ENCODE peak calls at places on chromosomes 16 and 17, in eight cellular contexts. One of them, this sample, is unnamed. For H3K36me3, the result is how much of the 10 kb centered on the place peaks cover.

GRCh38 chr16:56615353-56615752 is 7.0 kb downstream of the MT2A start:
- DNase-seq in CD4-positive, alpha-beta memory T cell: no peak
- DNase-seq in mucosa of descending colon: no peak
- DNase-seq in lung: no peak
- DNase-seq in neural progenitor cell: no peak
- DNase-seq in ascending aorta: no peak
- DNase-seq in brain microvascular endothelial cell: no peak
- DNase-seq in ovary: no peak
- DNase-seq in this sample: peak

GRCh38 chr17:62666061-62666800 is 38.8 kb downstream of the MRC2 start:
- DNase-seq in ovary: no peak
- DNase-seq in neural progenitor cell: no peak
- DNase-seq in brain microvascular endothelial cell: no peak
- DNase-seq in CD4-positive, alpha-beta memory T cell: no peak
- DNase-seq in lung: no peak
- DNase-seq in mucosa of descending colon: no peak
- DNase-seq in ascending aorta: no peak
- DNase-seq in this sample: no peak

GRCh38 chr17:151886-152859 is 14.8 kb downstream of the SCGB1C2 start:
- DNase-seq in ovary: peak
- DNase-seq in neural progenitor cell: no peak
- DNase-seq in brain microvascular endothelial cell: peak
- DNase-seq in CD4-positive, alpha-beta memory T cell: no peak
- DNase-seq in ascending aorta: peak
- DNase-seq in mucosa of descending colon: peak
- DNase-seq in lung: no peak
- DNase-seq in this sample: peak

GRCh38 chr16:81616321-81617020 is 162.6 kb upstream of the PLCG2 start:
- DNase-seq in ovary: peak
- DNase-seq in CD4-positive, alpha-beta memory T cell: peak
- DNase-seq in lung: no peak
- DNase-seq in brain microvascular endothelial cell: peak
- DNase-seq in ascending aorta: no peak
- DNase-seq in mucosa of descending colon: peak
- DNase-seq in neural progenitor cell: peak
- DNase-seq in this sample: peak

GRCh38 chr16:67278773-67279295 is 498 bp upstream of the PLEKHG4 start:
- DNase-seq in mucosa of descending colon: peak
- DNase-seq in brain microvascular endothelial cell: no peak
- DNase-seq in ovary: no peak
- DNase-seq in CD4-positive, alpha-beta memory T cell: peak
- DNase-seq in neural progenitor cell: peak
- DNase-seq in ascending aorta: no peak
- DNase-seq in lung: no peak
- DNase-seq in this sample: no peak

GRCh38 chr17:49197346-49197998 is 12.9 kb downstream of the GNGT2 start:
- DNase-seq in brain microvascular endothelial cell: no peak
- DNase-seq in neural progenitor cell: no peak
- DNase-seq in mucosa of descending colon: no peak
- DNase-seq in ovary: no peak
- DNase-seq in ascending aorta: no peak
- DNase-seq in CD4-positive, alpha-beta memory T cell: no peak
- DNase-seq in lung: no peak
- DNase-seq in this sample: no peak

GRCh38 chr17:55237268-55237667 is 27.5 kb upstream of the HLF start:
- DNase-seq in lung: no peak
- DNase-seq in ovary: no peak
- DNase-seq in ascending aorta: no peak
- DNase-seq in mucosa of descending colon: no peak
- DNase-seq in brain microvascular endothelial cell: no peak
- DNase-seq in neural progenitor cell: no peak
- DNase-seq in CD4-positive, alpha-beta memory T cell: peak
- DNase-seq in this sample: no peak

GRCh38 chr16:24291932-24292331 is 35.8 kb downstream of the CACNG3 start:
- DNase-seq in neural progenitor cell: no peak
- DNase-seq in CD4-positive, alpha-beta memory T cell: no peak
- DNase-seq in brain microvascular endothelial cell: no peak
- DNase-seq in mucosa of descending colon: no peak
- DNase-seq in ascending aorta: no peak
- DNase-seq in ovary: no peak
- DNase-seq in lung: no peak
- DNase-seq in this sample: no peak

GRCh38 chr17:28030386-28030785 is 12.1 kb upstream of the NLK start:
- DNase-seq in CD4-positive, alpha-beta memory T cell: no peak
- DNase-seq in brain microvascular endothelial cell: no peak
- DNase-seq in lung: peak
- DNase-seq in ovary: no peak
- DNase-seq in neural progenitor cell: no peak
- DNase-seq in mucosa of descending colon: no peak
- DNase-seq in ascending aorta: no peak
- DNase-seq in this sample: no peak

GRCh38 chr16:65745201-65745600 is 621.3 kb upstream of the CDH5 start:
- DNase-seq in ovary: no peak
- DNase-seq in brain microvascular endothelial cell: no peak
- DNase-seq in ascending aorta: no peak
- DNase-seq in mucosa of descending colon: no peak
- DNase-seq in neural progenitor cell: no peak
- DNase-seq in CD4-positive, alpha-beta memory T cell: no peak
- DNase-seq in lung: no peak
- DNase-seq in this sample: no peak

GRCh38 chr17:73912360-73912746 is 268.1 kb upstream of the SDK2 start:
- DNase-seq in lung: no peak
- DNase-seq in brain microvascular endothelial cell: no peak
- DNase-seq in ascending aorta: no peak
- DNase-seq in neural progenitor cell: no peak
- DNase-seq in mucosa of descending colon: no peak
- DNase-seq in CD4-positive, alpha-beta memory T cell: no peak
- DNase-seq in ovary: no peak
- DNase-seq in this sample: no peak
- H3K36me3 ChIP-seq in lung: under half
- H3K36me3 ChIP-seq in brain microvascular endothelial cell: under half
- H3K36me3 ChIP-seq in ascending aorta: under half
- H3K36me3 ChIP-seq in neural progenitor cell: under half
- H3K36me3 ChIP-seq in mucosa of descending colon: under half
- H3K36me3 ChIP-seq in CD4-positive, alpha-beta memory T cell: under half
- H3K36me3 ChIP-seq in ovary: under half
- H3K36me3 ChIP-seq in this sample: under half

DNA sequence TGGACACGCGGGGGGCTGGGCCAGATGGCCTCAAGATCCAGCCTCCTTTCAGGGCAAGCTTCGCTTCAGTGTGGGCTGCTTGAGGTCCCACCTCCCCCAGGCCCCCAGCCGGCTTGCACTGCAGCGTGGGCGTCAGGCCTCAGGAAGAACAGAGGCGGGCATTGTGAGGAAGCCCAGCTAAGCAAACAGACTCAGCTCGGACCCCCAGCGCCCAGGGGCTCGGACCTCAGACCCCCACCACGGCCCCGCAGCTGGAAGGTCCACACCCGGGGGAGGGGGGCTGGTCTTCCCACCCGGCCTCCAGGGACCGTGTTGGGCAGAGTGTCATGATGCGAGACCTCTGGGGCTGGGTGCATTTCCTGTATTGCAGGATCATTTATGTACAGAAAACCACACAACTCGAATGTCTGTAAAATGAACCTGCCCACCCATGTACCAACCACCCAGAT is 24.7 kb upstream of the ZNF469 start:
- DNase-seq in mucosa of descending colon: peak
- DNase-seq in neural progenitor cell: no peak
- DNase-seq in CD4-positive, alpha-beta memory T cell: no peak
- DNase-seq in ovary: no peak
- DNase-seq in lung: no peak
- DNase-seq in ascending aorta: no peak
- DNase-seq in brain microvascular endothelial cell: no peak
- DNase-seq in this sample: no peak
- H3K36me3 ChIP-seq in mucosa of descending colon: under half
- H3K36me3 ChIP-seq in neural progenitor cell: under half
- H3K36me3 ChIP-seq in CD4-positive, alpha-beta memory T cell: under half
- H3K36me3 ChIP-seq in ovary: under half
- H3K36me3 ChIP-seq in lung: under half
- H3K36me3 ChIP-seq in ascending aorta: under half
- H3K36me3 ChIP-seq in brain microvascular endothelial cell: under half
- H3K36me3 ChIP-seq in this sample: under half

DNA sequence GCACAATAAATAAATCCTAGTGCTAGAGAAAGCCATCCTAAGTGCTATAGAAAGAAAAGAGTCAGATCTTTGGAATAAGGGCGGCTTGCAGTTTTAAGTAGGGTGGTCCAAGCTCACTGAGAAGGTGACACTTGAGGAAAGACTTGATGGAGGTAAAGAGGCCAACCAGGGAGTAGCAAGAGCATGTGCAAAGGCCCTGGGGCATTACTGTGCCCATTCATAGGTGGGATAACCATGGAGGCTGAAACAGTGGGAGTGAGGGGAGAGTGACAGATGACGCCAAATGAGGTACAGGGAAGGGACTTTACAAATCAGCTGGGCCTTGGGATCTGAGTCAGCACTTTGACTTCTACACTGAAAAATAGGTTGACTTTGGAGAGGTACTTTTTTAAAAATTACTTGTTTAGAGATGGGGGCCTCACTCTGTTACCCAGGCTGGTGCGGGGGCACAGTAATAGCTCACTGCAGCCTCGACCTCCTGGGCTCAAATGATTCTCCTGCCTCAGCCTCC is 115.5 kb downstream of the ABCC1 start:
- DNase-seq in neural progenitor cell: no peak
- DNase-seq in brain microvascular endothelial cell: no peak
- DNase-seq in CD4-positive, alpha-beta memory T cell: no peak
- DNase-seq in mucosa of descending colon: no peak
- DNase-seq in ovary: no peak
- DNase-seq in lung: no peak
- DNase-seq in ascending aorta: no peak
- DNase-seq in this sample: no peak
- H3K36me3 ChIP-seq in neural progenitor cell: under half
- H3K36me3 ChIP-seq in brain microvascular endothelial cell: under half
- H3K36me3 ChIP-seq in CD4-positive, alpha-beta memory T cell: under half
- H3K36me3 ChIP-seq in mucosa of descending colon: under half
- H3K36me3 ChIP-seq in ovary: under half
- H3K36me3 ChIP-seq in lung: under half
- H3K36me3 ChIP-seq in ascending aorta: under half
- H3K36me3 ChIP-seq in this sample: under half

GRCh38 chr16:68425498-68426354 is 22.6 kb downstream of the SMPD3 start:
- DNase-seq in mucosa of descending colon: no peak
- DNase-seq in ascending aorta: no peak
- DNase-seq in brain microvascular endothelial cell: no peak
- DNase-seq in lung: no peak
- DNase-seq in CD4-positive, alpha-beta memory T cell: no peak
- DNase-seq in ovary: no peak
- DNase-seq in neural progenitor cell: no peak
- DNase-seq in this sample: no peak

GRCh38 chr16:68427649-68428303 is 20.5 kb downstream of the SMPD3 start:
- DNase-seq in mucosa of descending colon: no peak
- DNase-seq in ovary: no peak
- DNase-seq in brain microvascular endothelial cell: no peak
- DNase-seq in lung: no peak
- DNase-seq in neural progenitor cell: no peak
- DNase-seq in ascending aorta: no peak
- DNase-seq in CD4-positive, alpha-beta memory T cell: no peak
- DNase-seq in this sample: no peak

GRCh38 chr16:68423771-68424170 is 24.5 kb downstream of the SMPD3 start:
- DNase-seq in mucosa of descending colon: no peak
- DNase-seq in neural progenitor cell: no peak
- DNase-seq in ascending aorta: no peak
- DNase-seq in CD4-positive, alpha-beta memory T cell: no peak
- DNase-seq in lung: no peak
- DNase-seq in ovary: no peak
- DNase-seq in brain microvascular endothelial cell: no peak
- DNase-seq in this sample: no peak

GRCh38 chr16:68429081-68429740 is 19.1 kb downstream of the SMPD3 start:
- DNase-seq in neural progenitor cell: no peak
- DNase-seq in CD4-positive, alpha-beta memory T cell: no peak
- DNase-seq in brain microvascular endothelial cell: no peak
- DNase-seq in ovary: no peak
- DNase-seq in ascending aorta: no peak
- DNase-seq in mucosa of descending colon: no peak
- DNase-seq in lung: no peak
- DNase-seq in this sample: no peak

DNA sequence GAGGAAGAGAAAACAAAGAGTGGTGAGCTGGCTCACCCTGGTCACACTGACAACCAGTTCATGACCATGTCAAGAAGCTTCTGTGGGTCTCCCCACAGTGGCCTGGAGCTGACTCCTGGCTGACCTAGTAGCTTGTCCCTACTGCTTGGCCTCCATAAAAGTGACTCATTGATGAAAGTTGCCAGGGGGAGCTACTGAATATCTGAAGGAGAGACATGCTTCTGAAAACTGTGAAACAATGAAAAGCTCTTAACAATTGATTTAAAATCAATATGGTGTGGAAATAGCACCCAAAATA is 22.0 kb downstream of the SMPD3 start:
- DNase-seq in ascending aorta: no peak
- DNase-seq in neural progenitor cell: no peak
- DNase-seq in brain microvascular endothelial cell: no peak
- DNase-seq in CD4-positive, alpha-beta memory T cell: no peak
- DNase-seq in mucosa of descending colon: no peak
- DNase-seq in ovary: no peak
- DNase-seq in lung: no peak
- DNase-seq in this sample: no peak
- H3K36me3 ChIP-seq in ascending aorta: under half
- H3K36me3 ChIP-seq in neural progenitor cell: under half
- H3K36me3 ChIP-seq in brain microvascular endothelial cell: under half
- H3K36me3 ChIP-seq in CD4-positive, alpha-beta memory T cell: under half
- H3K36me3 ChIP-seq in mucosa of descending colon: under half
- H3K36me3 ChIP-seq in ovary: under half
- H3K36me3 ChIP-seq in lung: under half
- H3K36me3 ChIP-seq in this sample: under half

DNA sequence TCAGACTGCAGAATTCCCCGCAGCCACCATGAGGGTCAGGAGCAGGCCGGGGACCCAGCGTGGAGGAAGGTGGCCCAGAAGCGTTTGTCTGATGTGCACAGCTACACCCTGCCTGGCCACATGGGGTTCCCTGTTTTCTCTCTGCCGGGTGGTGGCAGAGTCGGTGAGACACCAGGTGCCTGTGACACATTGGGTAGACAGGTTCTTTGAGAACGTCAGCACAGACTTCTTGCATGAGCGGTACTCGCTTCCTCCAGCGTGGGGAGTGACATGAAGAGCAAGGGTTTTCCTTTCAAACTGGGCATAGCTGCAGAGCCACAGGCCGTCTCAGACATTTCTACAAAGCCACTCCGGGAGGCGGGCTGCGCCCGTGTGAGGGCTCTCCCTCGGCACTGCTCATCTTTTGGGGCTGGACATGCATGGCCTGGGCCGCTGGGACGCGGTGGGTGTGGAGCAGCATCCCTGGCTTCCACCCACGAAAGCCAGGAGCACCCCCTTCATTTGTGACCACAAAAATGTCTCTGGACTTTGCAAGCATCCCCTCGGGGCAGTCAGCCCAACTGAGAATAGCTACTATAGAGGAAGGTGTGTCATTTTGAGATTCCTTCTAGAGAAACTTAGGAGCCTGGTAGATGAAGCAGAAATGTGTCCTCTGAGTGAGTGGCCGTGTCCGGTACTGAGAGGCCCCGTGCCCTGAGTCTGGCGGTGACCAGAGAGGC is 26.0 kb downstream of the NME3 start:
- DNase-seq in brain microvascular endothelial cell: peak
- DNase-seq in neural progenitor cell: no peak
- DNase-seq in lung: no peak
- DNase-seq in ascending aorta: no peak
- DNase-seq in ovary: no peak
- DNase-seq in CD4-positive, alpha-beta memory T cell: no peak
- DNase-seq in mucosa of descending colon: no peak
- DNase-seq in this sample: peak
- H3K36me3 ChIP-seq in brain microvascular endothelial cell: under half
- H3K36me3 ChIP-seq in neural progenitor cell: under half
- H3K36me3 ChIP-seq in lung: half or more
- H3K36me3 ChIP-seq in ascending aorta: half or more
- H3K36me3 ChIP-seq in ovary: under half
- H3K36me3 ChIP-seq in CD4-positive, alpha-beta memory T cell: half or more
- H3K36me3 ChIP-seq in mucosa of descending colon: under half
- H3K36me3 ChIP-seq in this sample: under half

This sample was measured in astrocyte.